ENCODE peak calls at places on chromosomes 12 and 14, in ten cellular contexts. J, E, I, F, B, S, H, W, D and X are unnamed samples.

GRCh38 chr14:103151270-103151933 is 28.1 kb downstream of the TNFAIP2 start:
- DNase-seq in J (no peak), E (no peak), I (no peak), F (no peak), B (no peak), S (no peak), H (no peak), W (no peak), D (no peak), X (no peak)

GRCh38 chr12:27541031-27541719 is 17.2 kb downstream of the PPFIBP1 start:
- DNase-seq in J (no peak), E (no peak), I (no peak), F (no peak), B (no peak), S (no peak), H (no peak), W (no peak), D (no peak), X (no peak)

GRCh38 chr14:93410021-93410420 is 20.7 kb upstream of the UNC79 start:
- DNase-seq in J (no peak), E (no peak), I (no peak), F (no peak), B (no peak), S (no peak), H (no peak), W (no peak), D (no peak), X (no peak)

GRCh38 chr12:115337693-115338543 is 653.9 kb upstream of the TBX3 start:
- DNase-seq in J (peak), E (peak), I (peak), F (peak), B (peak), S (peak), H (no peak), W (no peak), D (peak), X (no peak)

GRCh38 chr12:75488553-75488952 is 8.0 kb downstream of the GLIPR1 start:
- DNase-seq in J (no peak), E (peak), I (no peak), F (peak), B (no peak), S (no peak), H (no peak), W (no peak), D (peak), X (peak)

GRCh38 chr14:36316131-36316530 is 4.3 kb downstream of the MBIP start:
- DNase-seq in J (no peak), E (no peak), I (no peak), F (no peak), B (no peak), S (no peak), H (no peak), W (no peak), D (no peak), X (no peak)

GRCh38 chr14:92888896-92889295 is 34.1 kb upstream of the CHGA start:
- DNase-seq in J (no peak), E (no peak), I (no peak), F (no peak), B (no peak), S (no peak), H (no peak), W (no peak), D (no peak), X (peak)

GRCh38 chr12:71415336-71416231 is 24.0 kb upstream of the LGR5 start:
- DNase-seq in J (no peak), E (no peak), I (no peak), F (no peak), B (peak), S (no peak), H (no peak), W (peak), D (peak), X (peak)

GRCh38 chr12:39505562-39505961 is 62.6 kb upstream of the KIF21A start:
- DNase-seq in J (no peak), E (no peak), I (no peak), F (no peak), B (no peak), S (no peak), H (no peak), W (no peak), D (no peak), X (no peak)

GRCh38 chr12:39499296-39499695 is 56.4 kb upstream of the KIF21A start:
- DNase-seq in J (no peak), E (no peak), I (no peak), F (no peak), B (no peak), S (no peak), H (no peak), W (no peak), D (no peak), X (no peak)

GRCh38 chr12:39505025-39505424 is 62.1 kb upstream of the KIF21A start:
- DNase-seq in J (no peak), E (no peak), I (no peak), F (no peak), B (no peak), S (no peak), H (no peak), W (no peak), D (peak), X (no peak)

GRCh38 chr12:39503445-39503844 is 60.5 kb upstream of the KIF21A start:
- DNase-seq in J (no peak), E (no peak), I (no peak), F (peak), B (no peak), S (no peak), H (no peak), W (no peak), D (peak), X (no peak)

DNA sequence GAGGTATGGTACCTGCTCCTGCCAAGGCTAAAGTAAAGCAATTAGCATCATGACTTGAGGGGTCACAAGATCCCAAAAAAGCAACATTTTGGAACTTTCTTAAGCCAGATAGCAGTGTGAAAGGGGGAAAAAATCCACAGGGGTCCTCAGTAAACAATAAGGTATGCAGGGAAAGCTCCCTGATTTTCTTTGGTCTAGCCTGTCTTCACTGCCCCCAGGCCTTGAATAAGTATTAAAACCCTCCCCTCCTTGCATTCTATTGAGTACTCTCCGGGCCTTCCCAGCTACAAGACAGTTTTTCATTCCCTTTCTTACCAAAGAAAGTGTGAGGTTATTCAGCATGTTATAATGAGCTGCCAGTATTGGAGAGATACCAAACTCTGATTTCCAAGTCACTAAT is 59.7 kb upstream of the KIF21A start:
- DNase-seq in J (no peak), E (no peak), I (no peak), F (no peak), B (no peak), S (no peak), H (no peak), W (no peak), D (no peak), X (no peak)
- H3K4me3 ChIP-seq in J (no peak), E (no peak), I (no peak), F (no peak), B (no peak), S (no peak), H (no peak), W (no peak), D (no peak), X (no peak)

DNA sequence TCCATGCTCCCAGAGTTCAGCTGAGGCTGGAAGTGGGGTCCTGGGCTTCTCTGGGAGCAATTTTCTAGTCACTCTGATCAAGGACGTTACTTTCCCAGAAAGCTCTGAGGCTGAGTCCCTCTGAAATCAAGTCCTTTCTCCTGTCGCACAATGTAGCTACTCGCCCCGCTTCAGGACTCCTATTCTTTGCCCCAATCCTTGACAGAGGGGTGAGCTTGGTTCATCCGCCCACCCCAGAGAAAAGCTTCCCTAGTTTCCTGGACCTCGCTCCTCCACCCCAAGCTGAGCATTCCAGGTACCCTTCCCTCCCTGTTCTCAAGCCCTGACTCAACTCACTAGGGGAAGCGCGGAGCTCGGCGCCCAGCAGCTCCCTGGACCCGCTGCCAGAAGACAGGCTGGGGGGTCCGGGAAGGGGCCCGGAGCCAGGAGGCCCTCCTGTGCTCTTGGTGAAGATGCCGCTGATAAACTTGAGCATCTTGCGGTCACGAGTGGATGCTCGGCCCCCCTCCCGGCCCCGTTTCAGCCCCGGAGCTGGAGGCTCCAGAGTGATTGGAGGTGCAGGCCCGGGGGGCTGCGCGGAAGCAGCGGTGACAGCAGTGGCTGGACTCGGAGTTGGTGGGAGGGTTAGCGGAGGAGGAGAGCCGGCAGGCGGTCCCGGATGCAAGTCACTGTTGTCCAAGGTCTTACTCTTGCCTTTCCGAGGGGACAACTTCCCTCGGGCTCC is 1.6 kb downstream of the AGAP2 start:
- DNase-seq in J (no peak), E (peak), I (no peak), F (no peak), B (no peak), S (no peak), H (no peak), W (no peak), D (no peak), X (no peak)
- H3K4me3 ChIP-seq in J (peak), E (peak), I (no peak), F (no peak), B (peak), S (peak), H (no peak), W (no peak), D (no peak), X (no peak)

DNA sequence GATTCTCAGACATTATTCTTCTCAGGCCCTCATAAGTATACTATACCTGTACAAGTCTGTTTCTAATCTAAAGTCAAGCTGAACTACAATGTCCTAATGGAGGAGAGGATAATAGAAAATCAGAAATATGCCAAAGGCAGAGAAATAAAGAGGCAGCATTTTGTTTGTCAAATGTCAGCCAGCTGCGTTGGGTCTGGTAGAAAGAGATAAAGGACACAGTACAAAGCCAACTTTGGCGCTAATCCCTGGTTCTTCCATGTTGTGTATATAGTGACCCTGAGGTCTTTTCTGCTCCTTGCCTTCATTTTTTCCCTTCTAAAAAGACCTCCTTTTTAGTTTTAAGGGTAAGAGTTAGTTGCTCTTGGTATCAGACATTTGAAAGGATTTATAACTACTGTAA is 103.1 kb downstream of the PRICKLE1 start:
- DNase-seq in J (no peak), E (no peak), I (no peak), F (no peak), B (no peak), S (no peak), H (no peak), W (no peak), D (no peak), X (no peak)
- H3K4me3 ChIP-seq in J (no peak), E (no peak), I (no peak), F (no peak), B (no peak), S (no peak), H (no peak), W (no peak), D (no peak), X (no peak)

DNA sequence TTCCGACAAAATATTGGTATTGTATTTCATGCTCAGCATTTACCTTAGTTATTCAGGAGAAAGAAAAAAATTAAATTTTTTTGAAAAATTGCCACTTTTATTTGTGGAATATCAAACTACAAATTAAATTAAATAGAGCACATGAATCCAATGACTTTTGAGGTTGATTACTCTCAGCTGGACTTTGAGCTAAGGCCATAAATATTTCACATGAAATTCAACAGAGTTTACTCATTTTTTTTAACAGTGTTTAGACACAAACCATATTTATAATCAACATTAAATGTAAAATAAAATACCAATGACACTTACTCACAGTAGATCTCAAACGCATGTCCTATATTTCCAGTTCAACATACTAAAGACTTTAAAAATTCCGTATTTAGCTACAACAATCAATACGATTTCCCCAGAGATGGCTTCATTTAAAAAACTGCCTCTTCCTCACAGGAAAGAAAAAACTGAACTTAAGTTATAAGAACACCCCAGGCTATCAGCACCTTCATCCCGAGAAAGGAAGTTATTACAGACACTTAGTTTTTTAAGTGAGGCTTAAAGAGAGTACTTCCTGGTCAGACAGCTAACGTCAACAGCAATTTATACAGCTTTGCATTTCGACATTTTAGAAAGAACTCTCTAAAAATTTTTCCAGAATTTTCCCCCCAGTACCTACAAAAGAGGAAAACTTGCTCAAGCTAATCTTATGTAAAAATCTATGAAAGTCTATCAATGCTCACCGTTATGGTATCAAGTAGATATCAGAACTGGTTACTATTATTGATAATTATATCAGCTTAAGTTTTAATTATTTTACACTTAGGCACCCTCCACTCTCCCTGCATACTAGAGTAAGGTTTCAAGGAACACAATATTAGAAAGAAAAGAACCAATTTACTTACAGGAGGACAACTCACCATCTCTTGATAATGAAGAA is 13.8 kb downstream of the TAOK3 start:
- DNase-seq in J (no peak), E (no peak), I (no peak), F (no peak), B (no peak), S (no peak), H (no peak), W (peak), D (no peak), X (peak)
- H3K4me3 ChIP-seq in J (no peak), E (no peak), I (no peak), F (no peak), B (no peak), S (peak), H (peak), W (peak), D (no peak), X (peak)

DNA sequence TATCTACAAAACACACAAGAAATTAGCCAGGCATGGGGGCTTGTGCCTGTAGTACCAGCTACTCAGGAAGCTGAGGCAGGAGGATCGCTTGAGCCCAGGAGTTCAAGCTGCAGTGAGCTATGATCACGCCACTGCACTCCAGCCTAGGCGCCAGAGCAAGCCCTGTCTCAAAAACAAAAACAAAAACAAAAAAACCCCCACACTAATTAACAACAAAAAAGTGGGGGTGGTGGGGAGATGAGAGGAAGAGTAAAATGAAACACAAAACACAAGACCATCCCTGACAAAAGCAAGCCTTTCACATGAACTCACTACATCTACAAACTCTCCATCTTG is 53.9 kb upstream of the HECTD1 start:
- DNase-seq in J (no peak), E (no peak), I (no peak), F (no peak), B (no peak), S (no peak), H (no peak), W (no peak), D (no peak), X (no peak)
- H3K4me3 ChIP-seq in J (no peak), E (no peak), I (no peak), F (no peak), B (no peak), S (no peak), H (no peak), W (no peak), D (no peak), X (no peak)

DNA sequence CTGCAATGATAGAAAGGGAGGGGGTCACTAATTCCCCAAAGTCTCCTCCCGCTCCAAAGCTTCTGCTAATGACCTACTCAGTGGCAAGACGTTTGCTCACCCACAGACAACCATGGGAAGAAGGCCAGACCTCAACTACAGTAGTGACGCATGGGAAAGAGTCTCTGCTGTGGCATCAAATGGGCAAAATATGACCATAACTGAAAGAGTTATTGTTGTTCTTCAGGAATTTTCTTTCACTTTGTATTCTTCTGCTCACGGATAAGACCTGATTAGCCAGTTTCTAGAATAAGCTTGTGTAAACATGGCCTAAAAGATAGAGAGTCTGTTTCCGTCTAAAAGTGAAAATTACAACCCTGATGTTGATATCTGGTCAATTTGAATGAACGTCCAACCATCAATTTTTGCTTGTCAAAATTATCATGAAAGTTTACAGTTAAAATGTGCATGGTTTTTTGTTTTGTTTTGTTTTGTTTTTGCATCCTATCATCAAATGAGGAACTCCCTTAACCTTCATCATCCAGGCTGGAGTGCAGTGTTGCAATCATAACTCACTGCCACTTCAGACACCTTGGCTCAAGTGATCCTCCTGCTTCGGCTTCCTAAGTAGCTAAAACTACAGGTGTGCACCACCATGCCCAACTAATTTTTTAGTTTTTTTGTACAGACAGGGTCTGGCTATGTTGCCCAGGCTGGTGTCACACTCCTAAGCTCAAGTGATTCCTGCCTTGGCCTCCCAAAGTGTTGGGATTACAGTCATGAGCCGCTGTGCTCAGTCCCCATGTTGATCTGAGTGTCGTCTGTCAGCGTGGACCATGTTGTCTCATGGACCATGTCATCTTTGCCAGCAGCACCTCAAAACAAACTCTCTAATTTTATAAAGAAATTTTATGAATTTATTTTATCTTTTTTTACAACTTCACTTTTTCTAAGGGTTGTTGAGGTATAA is 7.0 kb downstream of the KRT6B start:
- DNase-seq in J (no peak), E (no peak), I (no peak), F (no peak), B (no peak), S (no peak), H (no peak), W (no peak), D (peak), X (no peak)
- H3K4me3 ChIP-seq in J (no peak), E (no peak), I (no peak), F (no peak), B (no peak), S (no peak), H (no peak), W (no peak), D (no peak), X (no peak)

GRCh38 chr14:79281244-79282199 is 929.8 kb downstream of the DIO2 start:
- DNase-seq in J (no peak), E (no peak), I (no peak), F (no peak), B (no peak), S (no peak), H (no peak), W (no peak), D (no peak), X (no peak)

GRCh38 chr14:79278286-79278797 is 933.0 kb downstream of the DIO2 start:
- DNase-seq in J (no peak), E (peak), I (no peak), F (no peak), B (no peak), S (no peak), H (no peak), W (no peak), D (no peak), X (no peak)

GRCh38 chr14:79279645-79280399 is 931.5 kb downstream of the DIO2 start:
- DNase-seq in J (no peak), E (peak), I (peak), F (no peak), B (peak), S (no peak), H (peak), W (no peak), D (no peak), X (no peak)

GRCh38 chr14:79280400-79280670 is 931.0 kb downstream of the DIO2 start:
- DNase-seq in J (no peak), E (no peak), I (no peak), F (no peak), B (no peak), S (no peak), H (no peak), W (no peak), D (no peak), X (no peak)

DNA sequence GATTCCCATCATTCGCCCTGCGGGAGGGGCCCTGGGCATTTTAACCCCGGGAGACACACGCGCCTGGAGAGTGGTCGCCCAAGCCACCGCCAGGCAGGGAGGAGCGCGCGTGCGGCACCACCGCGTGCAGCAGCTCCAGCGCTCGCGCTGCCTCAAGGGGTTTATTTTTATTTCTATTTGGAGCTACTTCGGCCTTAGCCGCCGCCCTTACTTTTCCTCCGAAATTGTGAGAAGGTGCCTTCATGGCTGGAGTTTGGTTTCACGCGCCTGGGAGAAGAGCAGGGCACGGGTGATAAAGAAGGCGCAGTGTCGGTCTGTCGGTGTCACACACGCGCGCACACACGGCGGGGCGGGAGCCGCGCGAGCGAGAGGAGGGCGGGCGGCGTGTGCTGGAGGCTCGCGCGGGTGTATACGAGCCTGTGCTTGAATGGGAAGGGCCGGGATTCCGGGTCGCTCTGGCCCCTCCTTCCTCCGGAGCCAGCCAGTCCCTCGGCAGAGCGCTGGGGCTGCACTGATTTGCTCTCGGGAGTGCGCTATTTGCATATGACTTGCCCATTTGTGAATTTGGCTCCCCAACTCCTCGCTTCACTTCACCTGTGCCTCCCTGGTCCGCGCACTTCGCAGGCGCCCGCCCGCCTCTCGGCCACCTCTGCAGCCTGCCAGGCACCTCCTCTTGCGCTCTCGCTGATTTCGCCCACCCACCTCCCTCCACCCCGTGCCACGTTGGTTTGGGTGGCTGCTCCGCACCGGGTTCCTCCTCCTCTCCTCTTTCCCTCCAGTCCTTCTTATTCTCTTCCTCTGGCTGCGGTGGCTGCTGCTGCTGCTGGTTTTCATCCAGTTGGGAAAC is 932.3 kb downstream of the DIO2 start:
- DNase-seq in J (peak), E (peak), I (peak), F (peak), B (peak), S (peak), H (peak), W (no peak), D (peak), X (no peak)
- H3K4me3 ChIP-seq in J (peak), E (peak), I (peak), F (peak), B (peak), S (peak), H (peak), W (no peak), D (peak), X (no peak)